ENCODE peak calls at places on chromosome 5, in four cellular contexts. One of them, this sample, is unnamed.

GRCh38 chr5:144103611-144104010 is 66.8 kb downstream of the YIPF5 start:
- DNase-seq in dorsolateral prefrontal cortex: no peak
- DNase-seq in ascending aorta: no peak
- DNase-seq in AG04450: no peak
- DNase-seq in this sample: no peak

GRCh38 chr5:177491429-177491945 is 5.9 kb downstream of the PDLIM7 start:
- DNase-seq in dorsolateral prefrontal cortex: no peak
- DNase-seq in ascending aorta: no peak
- DNase-seq in AG04450: no peak
- DNase-seq in this sample: no peak

GRCh38 chr5:80083115-80083890 is 48.2 kb downstream of the THBS4 start:
- DNase-seq in dorsolateral prefrontal cortex: peak
- DNase-seq in ascending aorta: no peak
- DNase-seq in AG04450: peak
- DNase-seq in this sample: no peak

GRCh38 chr5:74538206-74538661 is 102.3 kb downstream of the ENC1 start:
- DNase-seq in dorsolateral prefrontal cortex: no peak
- DNase-seq in ascending aorta: peak
- DNase-seq in AG04450: peak
- DNase-seq in this sample: no peak

GRCh38 chr5:54090495-54091084 is 219.8 kb downstream of the ARL15 start:
- DNase-seq in dorsolateral prefrontal cortex: no peak
- DNase-seq in ascending aorta: no peak
- DNase-seq in AG04450: peak
- DNase-seq in this sample: no peak

GRCh38 chr5:64700765-64701164 is 10.5 kb downstream of the SHISAL2B start:
- DNase-seq in dorsolateral prefrontal cortex: no peak
- DNase-seq in ascending aorta: no peak
- DNase-seq in AG04450: no peak
- DNase-seq in this sample: no peak

GRCh38 chr5:159240301-159240870 is 22.7 kb upstream of the UBLCP1 start:
- DNase-seq in dorsolateral prefrontal cortex: no peak
- DNase-seq in ascending aorta: no peak
- DNase-seq in AG04450: no peak
- DNase-seq in this sample: no peak

GRCh38 chr5:91139572-91140200 is 243.4 kb downstream of the ARRDC3 start:
- DNase-seq in dorsolateral prefrontal cortex: no peak
- DNase-seq in ascending aorta: no peak
- DNase-seq in AG04450: no peak
- DNase-seq in this sample: no peak

GRCh38 chr5:68932830-68933434 is 160.9 kb upstream of the SLC30A5 start:
- DNase-seq in dorsolateral prefrontal cortex: no peak
- DNase-seq in ascending aorta: no peak
- DNase-seq in AG04450: no peak
- DNase-seq in this sample: no peak

GRCh38 chr5:2863133-2863532 is 111.7 kb upstream of the IRX2 start:
- DNase-seq in dorsolateral prefrontal cortex: no peak
- DNase-seq in ascending aorta: no peak
- DNase-seq in AG04450: no peak
- DNase-seq in this sample: no peak

GRCh38 chr5:112417931-112418358 is 1.1 kb downstream of the EPB41L4A start:
- DNase-seq in dorsolateral prefrontal cortex: peak
- DNase-seq in ascending aorta: no peak
- DNase-seq in AG04450: no peak
- DNase-seq in this sample: no peak

GRCh38 chr5:10268100-10268499 is 18.0 kb downstream of the CCT5 start:
- DNase-seq in dorsolateral prefrontal cortex: no peak
- DNase-seq in ascending aorta: no peak
- DNase-seq in AG04450: no peak
- DNase-seq in this sample: no peak

GRCh38 chr5:10262995-10263394 is 12.9 kb downstream of the CCT5 start:
- DNase-seq in dorsolateral prefrontal cortex: no peak
- DNase-seq in ascending aorta: no peak
- DNase-seq in AG04450: no peak
- DNase-seq in this sample: no peak

GRCh38 chr5:10265245-10266109 is 15.4 kb downstream of the CCT5 start:
- DNase-seq in dorsolateral prefrontal cortex: no peak
- DNase-seq in ascending aorta: no peak
- DNase-seq in AG04450: no peak
- DNase-seq in this sample: no peak

GRCh38 chr5:10264569-10264968 is 14.5 kb downstream of the CCT5 start:
- DNase-seq in dorsolateral prefrontal cortex: no peak
- DNase-seq in ascending aorta: no peak
- DNase-seq in AG04450: no peak
- DNase-seq in this sample: no peak

DNA sequence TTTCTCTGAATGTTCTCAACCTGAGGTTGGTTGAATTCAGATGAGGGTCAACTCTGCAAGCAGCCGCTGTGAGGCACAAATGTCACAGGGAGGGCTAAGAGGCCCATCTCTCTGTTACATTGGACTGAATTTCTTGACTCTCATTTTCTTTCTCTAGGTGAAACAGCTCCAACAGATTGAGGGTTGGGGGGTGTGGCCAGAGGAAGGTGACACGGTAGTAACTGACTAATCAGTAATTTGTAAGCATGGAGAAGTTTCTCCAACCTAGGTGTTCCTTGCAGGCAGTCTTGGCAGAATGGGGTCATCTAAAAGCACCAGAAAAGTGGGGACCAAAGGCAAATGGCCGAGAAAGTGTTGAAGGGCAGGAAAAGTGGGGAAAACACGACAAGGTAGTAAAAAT is 16.8 kb downstream of the CCT5 start:
- DNase-seq in dorsolateral prefrontal cortex: no peak
- DNase-seq in ascending aorta: no peak
- DNase-seq in AG04450: no peak
- DNase-seq in this sample: no peak
- H3K27ac ChIP-seq in dorsolateral prefrontal cortex: no peak
- H3K27ac ChIP-seq in ascending aorta: no peak
- H3K27ac ChIP-seq in AG04450: no peak
- H3K27ac ChIP-seq in this sample: no peak

DNA sequence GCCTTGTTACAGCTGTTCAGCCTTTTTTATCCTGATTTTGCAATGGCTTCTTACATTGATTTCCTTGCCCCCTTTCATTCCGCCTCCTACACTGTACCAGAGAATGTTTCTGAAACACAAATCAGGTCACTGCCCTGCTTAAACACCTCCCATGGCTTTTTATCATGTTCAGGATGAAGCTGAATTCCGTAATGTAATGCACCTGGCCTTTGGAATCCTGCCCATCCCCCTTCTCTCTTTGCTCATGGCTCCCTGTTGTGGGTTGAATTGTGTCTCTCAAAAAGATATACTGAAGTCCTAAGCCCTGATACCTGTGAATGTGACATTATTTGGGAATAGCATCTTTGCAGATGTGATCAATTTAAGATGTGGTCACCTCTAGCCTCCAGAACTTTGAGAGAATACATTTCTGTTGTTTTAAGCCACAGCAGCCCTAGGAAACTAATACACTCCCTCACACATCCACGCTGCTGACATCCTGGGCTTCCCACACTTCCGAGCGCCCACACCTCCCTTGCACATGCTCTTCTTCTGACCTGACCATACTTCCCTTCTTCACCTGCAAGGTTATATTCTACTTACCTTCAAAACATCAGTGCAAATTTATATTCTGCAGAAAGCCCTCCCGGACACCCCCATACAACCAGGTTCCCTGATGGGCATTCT is 101.2 kb downstream of the DNAH5 start:
- DNase-seq in dorsolateral prefrontal cortex: no peak
- DNase-seq in ascending aorta: no peak
- DNase-seq in AG04450: no peak
- DNase-seq in this sample: no peak
- H3K27ac ChIP-seq in dorsolateral prefrontal cortex: no peak
- H3K27ac ChIP-seq in ascending aorta: no peak
- H3K27ac ChIP-seq in AG04450: no peak
- H3K27ac ChIP-seq in this sample: no peak

GRCh38 chr5:172183881-172184280 is 4.1 kb downstream of the STK10 start:
- DNase-seq in dorsolateral prefrontal cortex: no peak
- DNase-seq in ascending aorta: no peak
- DNase-seq in AG04450: no peak
- DNase-seq in this sample: no peak
- H3K27ac ChIP-seq in dorsolateral prefrontal cortex: no peak
- H3K27ac ChIP-seq in ascending aorta: no peak
- H3K27ac ChIP-seq in AG04450: no peak
- H3K27ac ChIP-seq in this sample: no peak

GRCh38 chr5:32095261-32095671 is 78.9 kb downstream of the GOLPH3 start:
- DNase-seq in dorsolateral prefrontal cortex: no peak
- DNase-seq in ascending aorta: no peak
- DNase-seq in AG04450: no peak
- DNase-seq in this sample: no peak
- H3K27ac ChIP-seq in dorsolateral prefrontal cortex: no peak
- H3K27ac ChIP-seq in ascending aorta: peak
- H3K27ac ChIP-seq in AG04450: no peak
- H3K27ac ChIP-seq in this sample: peak

GRCh38 chr5:134993161-134993560 is 25.5 kb downstream of the CATSPER3 start:
- DNase-seq in dorsolateral prefrontal cortex: no peak
- DNase-seq in ascending aorta: no peak
- DNase-seq in AG04450: no peak
- DNase-seq in this sample: no peak

GRCh38 chr5:134992148-134992547 is 24.4 kb downstream of the CATSPER3 start:
- DNase-seq in dorsolateral prefrontal cortex: no peak
- DNase-seq in ascending aorta: no peak
- DNase-seq in AG04450: no peak
- DNase-seq in this sample: no peak

GRCh38 chr5:134994560-134995156 is 27.0 kb downstream of the CATSPER3 start:
- DNase-seq in dorsolateral prefrontal cortex: no peak
- DNase-seq in ascending aorta: no peak
- DNase-seq in AG04450: no peak
- DNase-seq in this sample: no peak

GRCh38 chr5:134989291-134989830 is 21.7 kb downstream of the CATSPER3 start:
- DNase-seq in dorsolateral prefrontal cortex: no peak
- DNase-seq in ascending aorta: no peak
- DNase-seq in AG04450: no peak
- DNase-seq in this sample: no peak
- H3K27ac ChIP-seq in dorsolateral prefrontal cortex: no peak
- H3K27ac ChIP-seq in ascending aorta: no peak
- H3K27ac ChIP-seq in AG04450: no peak
- H3K27ac ChIP-seq in this sample: no peak

GRCh38 chr5:136033244-136033643 is 4.5 kb downstream of the TGFBI start:
- DNase-seq in dorsolateral prefrontal cortex: no peak
- DNase-seq in ascending aorta: no peak
- DNase-seq in AG04450: no peak
- DNase-seq in this sample: no peak
- H3K27ac ChIP-seq in dorsolateral prefrontal cortex: no peak
- H3K27ac ChIP-seq in ascending aorta: no peak
- H3K27ac ChIP-seq in AG04450: no peak
- H3K27ac ChIP-seq in this sample: no peak

GRCh38 chr5:16418471-16418922 is 47.1 kb downstream of the ZNF622 start:
- DNase-seq in dorsolateral prefrontal cortex: no peak
- DNase-seq in ascending aorta: no peak
- DNase-seq in AG04450: no peak
- DNase-seq in this sample: no peak

GRCh38 chr5:16412556-16412955 is 53.0 kb downstream of the ZNF622 start:
- DNase-seq in dorsolateral prefrontal cortex: no peak
- DNase-seq in ascending aorta: no peak
- DNase-seq in AG04450: no peak
- DNase-seq in this sample: no peak

GRCh38 chr5:16411741-16412455 is 53.7 kb downstream of the ZNF622 start:
- DNase-seq in dorsolateral prefrontal cortex: no peak
- DNase-seq in ascending aorta: no peak
- DNase-seq in AG04450: no peak
- DNase-seq in this sample: no peak

GRCh38 chr5:16413461-16413860 is 52.1 kb downstream of the ZNF622 start:
- DNase-seq in dorsolateral prefrontal cortex: no peak
- DNase-seq in ascending aorta: no peak
- DNase-seq in AG04450: no peak
- DNase-seq in this sample: no peak

GRCh38 chr5:16417392-16418074 is 48.1 kb downstream of the ZNF622 start:
- DNase-seq in dorsolateral prefrontal cortex: no peak
- DNase-seq in ascending aorta: no peak
- DNase-seq in AG04450: no peak
- DNase-seq in this sample: no peak
- H3K27ac ChIP-seq in dorsolateral prefrontal cortex: no peak
- H3K27ac ChIP-seq in ascending aorta: no peak
- H3K27ac ChIP-seq in AG04450: no peak
- H3K27ac ChIP-seq in this sample: no peak

This sample was measured in caudate nucleus.